ENCODE peak calls at places on chromosomes 3 and 15, in eight cellular contexts. U is stomach; G is spleen; Q is psoas muscle; F is tibial nerve; I is CD8-positive, alpha-beta T cell; T is uterus; C is ascending aorta. E is an unnamed sample. For H3K9me3, the result is how much of the 10 kb centered on the place peaks cover.

GRCh38 chr3:23829242-23829934 is 23.6 kb downstream of the UBE2E1 start:
- DNase-seq in U (no peak), G (no peak), Q (no peak), F (no peak), I (no peak), T (no peak), C (no peak), E (no peak)

GRCh38 chr3:12944413-12944812 is 103.0 kb upstream of the RPL32 start:
- DNase-seq in U (no peak), G (no peak), Q (no peak), F (no peak), I (no peak), T (no peak), C (no peak), E (no peak)

GRCh38 chr15:22966321-22967083 is 13.7 kb downstream of the CYFIP1 start:
- DNase-seq in U (no peak), G (peak), Q (no peak), F (no peak), I (no peak), T (no peak), C (no peak), E (peak)

GRCh38 chr15:65790692-65791334 is 1.3 kb downstream of the DENND4A start:
- DNase-seq in U (no peak), G (no peak), Q (no peak), F (no peak), I (no peak), T (no peak), C (no peak), E (no peak)

GRCh38 chr3:87088366-87088983 is 97.5 kb upstream of the VGLL3 start:
- DNase-seq in U (no peak), G (peak), Q (peak), F (no peak), I (no peak), T (peak), C (no peak), E (peak)

GRCh38 chr3:38334656-38335055 is 11.9 kb upstream of the XYLB start:
- DNase-seq in U (no peak), G (no peak), Q (no peak), F (no peak), I (no peak), T (no peak), C (no peak), E (no peak)

GRCh38 chr3:194283218-194284006 is 67.7 kb downstream of the CPN2 start:
- DNase-seq in U (no peak), G (peak), Q (peak), F (no peak), I (no peak), T (peak), C (no peak), E (peak)

GRCh38 chr3:178805746-178806145 is 265.9 kb downstream of the ZMAT3 start:
- DNase-seq in U (no peak), G (no peak), Q (no peak), F (no peak), I (no peak), T (no peak), C (no peak), E (no peak)

GRCh38 chr3:47083786-47084185 is 80.1 kb downstream of the SETD2 start:
- DNase-seq in U (no peak), G (no peak), Q (no peak), F (no peak), I (no peak), T (no peak), C (no peak), E (no peak)

GRCh38 chr3:112297714-112298113 is 3.7 kb upstream of the SLC9C1 start:
- DNase-seq in U (no peak), G (no peak), Q (no peak), F (no peak), I (no peak), T (no peak), C (no peak), E (no peak)

GRCh38 chr3:64055076-64055475 is 31.8 kb upstream of the PSMD6 start:
- DNase-seq in U (no peak), G (no peak), Q (no peak), F (no peak), I (no peak), T (no peak), C (no peak), E (no peak)

GRCh38 chr3:40911928-40912327 is 287.4 kb upstream of the CTNNB1 start:
- DNase-seq in U (no peak), G (no peak), Q (no peak), F (no peak), I (no peak), T (no peak), C (no peak), E (no peak)

GRCh38 chr3:84965141-84965540 is 6.4 kb downstream of the CADM2 start:
- DNase-seq in U (no peak), G (no peak), Q (no peak), F (no peak), I (no peak), T (no peak), C (no peak), E (no peak)

GRCh38 chr3:180278583-180279188 is 241.9 kb upstream of the PEX5L start:
- DNase-seq in U (no peak), G (no peak), Q (no peak), F (no peak), I (no peak), T (no peak), C (no peak), E (no peak)

GRCh38 chr3:47482411-47482810 is 6.7 kb upstream of the SCAP start:
- DNase-seq in U (no peak), G (peak), Q (no peak), F (no peak), I (no peak), T (no peak), C (no peak), E (no peak)

GRCh38 chr15:58309993-58310928 is 121.5 kb upstream of the LIPC start:
- DNase-seq in U (peak), G (peak), Q (no peak), F (no peak), I (no peak), T (no peak), C (no peak), E (peak)

GRCh38 chr3:29319262-29319661 is 38.4 kb downstream of the RBMS3 start:
- DNase-seq in U (no peak), G (no peak), Q (no peak), F (no peak), I (no peak), T (no peak), C (no peak), E (no peak)

GRCh38 chr15:59689626-59690236 is 611 bp upstream of the BNIP2 start:
- DNase-seq in U (peak), G (peak), Q (peak), F (peak), I (peak), T (peak), C (peak), E (peak)

GRCh38 chr15:71730277-71731144 is 79.8 kb upstream of the NR2E3 start:
- DNase-seq in U (peak), G (no peak), Q (no peak), F (no peak), I (peak), T (peak), C (peak), E (no peak)

GRCh38 chr3:58251653-58252052 is 14.1 kb downstream of the ABHD6 start:
- DNase-seq in U (no peak), G (no peak), Q (no peak), F (no peak), I (no peak), T (no peak), C (no peak), E (no peak)

GRCh38 chr3:10437272-10437994 is 68.0 kb downstream of the ATP2B2 start:
- DNase-seq in U (no peak), G (peak), Q (no peak), F (no peak), I (peak), T (no peak), C (no peak), E (no peak)

GRCh38 chr15:43096411-43096810 is 9.4 kb downstream of the UBR1 start:
- DNase-seq in U (no peak), G (no peak), Q (no peak), F (no peak), I (no peak), T (no peak), C (no peak), E (no peak)

GRCh38 chr3:196179380-196180308 is 31.6 kb downstream of the ZDHHC19 start:
- DNase-seq in U (no peak), G (peak), Q (peak), F (no peak), I (peak), T (no peak), C (no peak), E (no peak)

GRCh38 chr15:56234804-56235203 is 8.9 kb downstream of the RFX7 start:
- DNase-seq in U (no peak), G (no peak), Q (no peak), F (no peak), I (no peak), T (no peak), C (no peak), E (no peak)

GRCh38 chr15:56233549-56233948 is 10.1 kb downstream of the RFX7 start:
- DNase-seq in U (no peak), G (no peak), Q (no peak), F (no peak), I (no peak), T (no peak), C (no peak), E (no peak)

GRCh38 chr15:56232058-56232457 is 11.6 kb downstream of the RFX7 start:
- DNase-seq in U (no peak), G (no peak), Q (no peak), F (no peak), I (no peak), T (no peak), C (no peak), E (no peak)

GRCh38 chr15:56240390-56240789 is 3.3 kb downstream of the RFX7 start:
- DNase-seq in U (no peak), G (no peak), Q (no peak), F (no peak), I (no peak), T (no peak), C (no peak), E (no peak)

DNA sequence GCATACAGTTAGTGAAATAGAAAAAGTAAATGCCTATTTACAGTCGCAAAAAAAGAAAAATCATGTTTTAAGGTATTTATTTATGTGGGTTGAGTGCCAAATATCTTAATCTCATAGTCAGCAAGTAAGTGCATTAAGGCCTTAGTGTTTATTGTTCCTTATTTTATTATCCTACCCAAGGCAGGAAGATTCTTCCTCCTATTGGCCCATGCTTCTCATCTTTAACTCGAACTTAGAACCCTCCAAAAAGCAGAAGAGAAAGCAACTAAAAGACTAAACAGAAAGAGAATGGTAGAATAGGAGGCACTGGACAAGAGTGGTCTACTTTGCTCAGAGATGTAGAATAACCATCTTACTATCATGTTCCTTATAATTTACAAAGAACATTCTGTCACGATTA is 7.5 kb downstream of the RFX7 start:
- DNase-seq in U (no peak), G (no peak), Q (no peak), F (no peak), I (no peak), T (no peak), C (no peak), E (no peak)
- H3K9me3 ChIP-seq in U (under half), G (under half), Q (under half), F (under half), I (under half), T (under half), C (under half), E (under half)

DNA sequence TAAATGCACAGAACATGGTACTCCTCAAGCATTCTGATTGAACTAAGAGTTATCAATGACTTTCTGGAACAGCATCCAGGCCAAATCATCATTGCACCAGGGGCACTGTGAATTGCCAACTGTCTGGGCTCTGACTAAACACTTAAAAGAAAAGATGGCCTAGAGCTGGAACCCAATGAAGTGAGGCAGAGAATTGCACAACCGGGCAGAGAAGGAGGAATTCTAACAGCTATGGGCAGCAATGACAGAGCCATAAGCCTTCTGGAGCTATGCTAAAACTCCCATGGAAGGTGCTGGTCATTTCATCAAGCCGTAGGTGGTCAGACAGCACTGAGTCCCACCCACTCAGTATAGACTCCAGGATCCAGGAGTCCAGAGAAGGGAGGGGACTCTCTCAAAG is 48.1 kb upstream of the OXTR start:
- DNase-seq in U (no peak), G (no peak), Q (no peak), F (no peak), I (no peak), T (no peak), C (no peak), E (no peak)
- H3K9me3 ChIP-seq in U (under half), G (under half), Q (under half), F (under half), I (under half), T (under half), C (under half), E (under half)

GRCh38 chr3:26280517-26280916 is 342.1 kb upstream of the LRRC3B start:
- DNase-seq in U (no peak), G (no peak), Q (no peak), F (no peak), I (no peak), T (no peak), C (no peak), E (no peak)
- H3K9me3 ChIP-seq in U (under half), G (under half), Q (under half), F (under half), I (under half), T (under half), C (under half), E (under half)

DNA sequence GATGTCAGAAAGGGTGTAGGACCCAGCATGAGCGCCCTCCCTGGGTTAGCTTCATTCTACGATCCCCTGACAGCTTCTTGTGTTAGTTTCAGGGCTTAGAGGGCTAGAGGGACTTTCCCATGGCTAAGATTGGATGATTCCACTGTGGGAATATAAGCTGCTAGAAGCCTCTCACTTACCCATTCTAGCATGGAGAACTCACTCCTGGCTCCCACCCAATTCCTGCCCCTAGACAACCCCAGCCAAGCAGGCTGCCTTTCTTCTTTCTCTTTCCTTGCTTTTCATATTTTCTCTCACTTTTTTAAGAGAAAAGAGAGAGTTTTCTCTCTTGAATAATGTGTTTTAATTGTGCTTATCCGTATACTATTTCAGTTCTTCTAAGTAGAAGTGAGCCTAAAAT is 335.1 kb upstream of the CNTN6 start:
- DNase-seq in U (no peak), G (no peak), Q (no peak), F (no peak), I (no peak), T (no peak), C (no peak), E (no peak)
- H3K9me3 ChIP-seq in U (under half), G (under half), Q (under half), F (under half), I (under half), T (under half), C (under half), E (under half)

GRCh38 chr15:79878078-79878705 is 18.6 kb downstream of the MTHFS start:
- DNase-seq in U (no peak), G (no peak), Q (no peak), F (no peak), I (no peak), T (no peak), C (no peak), E (no peak)
- H3K9me3 ChIP-seq in U (under half), G (half or more), Q (under half), F (under half), I (under half), T (under half), C (under half), E (under half)

DNA sequence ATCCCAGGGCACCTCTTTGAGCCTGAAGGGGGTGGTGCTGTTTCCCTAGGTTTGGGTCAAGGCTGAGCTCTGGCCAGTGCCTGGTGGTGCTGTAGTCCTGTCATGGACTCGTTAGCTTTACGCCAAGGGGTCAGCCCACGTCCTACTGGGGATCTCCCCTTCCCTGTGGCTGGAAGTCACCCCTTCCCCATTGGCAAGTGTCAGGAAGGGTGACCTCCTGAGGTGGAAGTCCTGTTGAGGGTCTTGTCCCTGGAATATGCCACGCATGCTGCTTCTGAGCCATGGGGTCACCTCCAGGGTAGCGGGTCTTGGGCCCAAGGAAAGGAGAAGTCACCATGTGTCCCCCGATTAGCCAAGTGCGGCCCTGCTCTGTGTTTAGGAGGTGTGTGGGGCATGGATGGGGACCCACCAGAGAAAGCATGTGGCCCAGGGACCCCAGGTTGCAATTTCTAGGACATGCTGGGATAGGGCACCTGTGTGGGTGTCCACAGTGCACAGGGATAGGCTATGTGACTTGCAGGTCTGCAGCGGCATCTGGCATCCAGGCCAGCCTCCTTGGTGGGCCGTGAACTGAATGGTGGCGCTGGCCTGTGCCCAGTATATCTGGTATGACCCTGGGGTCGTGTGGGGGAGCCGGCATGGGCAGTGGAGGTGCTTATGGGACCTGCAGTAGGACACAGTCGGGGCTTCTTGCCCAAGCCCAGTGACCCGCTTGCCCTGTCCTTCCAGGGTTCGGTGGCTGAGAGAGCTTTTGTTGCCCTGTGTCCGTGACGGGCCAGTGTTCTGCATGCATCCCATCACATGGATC is 226.7 kb downstream of the SNRPN start:
- DNase-seq in U (peak), G (peak), Q (peak), F (no peak), I (peak), T (peak), C (peak), E (peak)
- H3K9me3 ChIP-seq in U (under half), G (under half), Q (under half), F (under half), I (under half), T (under half), C (under half), E (under half)

DNA sequence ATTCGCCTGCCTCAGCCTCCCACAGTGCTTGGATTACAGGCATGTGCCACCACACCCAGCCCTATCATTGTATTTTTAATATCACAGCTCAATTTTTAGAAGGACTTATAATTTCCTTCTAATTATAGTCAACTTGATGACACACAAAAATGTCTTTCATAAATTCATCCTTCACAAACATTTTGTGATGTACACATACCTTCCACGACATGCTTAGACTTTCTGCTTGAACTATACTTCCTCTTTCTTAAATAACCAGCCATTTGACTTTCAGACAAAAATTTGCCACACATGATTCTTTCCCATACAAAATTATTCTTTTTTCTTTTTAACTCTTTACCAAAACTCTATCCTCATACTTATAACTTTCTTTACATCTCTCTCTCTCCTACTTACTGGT is 48.4 kb upstream of the CCK start:
- DNase-seq in U (no peak), G (no peak), Q (no peak), F (no peak), I (no peak), T (no peak), C (no peak), E (no peak)
- H3K9me3 ChIP-seq in U (under half), G (half or more), Q (under half), F (under half), I (under half), T (under half), C (under half), E (under half)

DNA sequence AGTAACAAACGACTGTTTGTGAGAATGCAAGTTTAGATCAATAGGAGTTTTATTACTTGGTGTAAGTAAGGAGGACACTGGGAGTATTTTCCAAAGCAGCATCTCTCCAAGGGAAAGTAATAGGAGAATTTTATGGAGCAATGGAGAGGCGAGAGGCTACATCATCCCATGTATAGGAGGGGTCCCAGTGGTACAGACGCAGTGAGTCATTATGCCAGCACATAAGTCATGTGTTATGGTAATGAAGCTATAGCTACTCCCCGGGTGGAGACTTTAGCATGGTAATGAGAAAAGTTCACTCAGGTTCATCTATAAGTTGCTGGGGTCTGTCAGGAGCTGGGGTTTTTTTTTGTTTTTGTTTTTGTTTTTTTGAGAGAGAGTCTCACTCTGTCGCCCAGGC is 29.5 kb upstream of the ZNF445 start:
- DNase-seq in U (no peak), G (no peak), Q (no peak), F (no peak), I (no peak), T (no peak), C (no peak), E (no peak)
- H3K9me3 ChIP-seq in U (under half), G (under half), Q (under half), F (under half), I (under half), T (under half), C (under half), E (under half)

GRCh38 chr3:42317137-42317536 is 51.2 kb upstream of the CCK start:
- DNase-seq in U (no peak), G (no peak), Q (no peak), F (no peak), I (no peak), T (no peak), C (no peak), E (no peak)
- H3K9me3 ChIP-seq in U (under half), G (half or more), Q (under half), F (under half), I (under half), T (under half), C (under half), E (under half)